ENCODE peak calls at places on chromosomes 4 and X, in five cellular contexts. One of them, this sample, is unnamed.

GRCh38 chrX:41275661-41276609 is 58.0 kb upstream of the DDX3X start:
- DNase-seq in Karpas-422: peak; percentile 57
- DNase-seq in heart right ventricle: peak; percentile 66
- DNase-seq in mesenchymal stem cell: peak; percentile 63
- DNase-seq in hepatocyte: peak; percentile 76
- DNase-seq in this sample: peak; percentile 55

GRCh38 chr4:7172508-7172907 is 19.8 kb upstream of the SORCS2 start:
- DNase-seq in hepatocyte: no peak
- DNase-seq in mesenchymal stem cell: no peak
- DNase-seq in heart right ventricle: no peak
- DNase-seq in Karpas-422: no peak
- DNase-seq in this sample: no peak

GRCh38 chrX:53281321-53281822 is at the start of gene IQSEC2:
- DNase-seq in mesenchymal stem cell: peak; percentile 82
- DNase-seq in hepatocyte: peak; percentile 80
- DNase-seq in Karpas-422: no peak
- DNase-seq in heart right ventricle: peak; percentile 86
- DNase-seq in this sample: peak; percentile 70

GRCh38 chr4:26048962-26049361 is 134.9 kb downstream of the SMIM20 start:
- DNase-seq in hepatocyte: no peak
- DNase-seq in heart right ventricle: no peak
- DNase-seq in Karpas-422: no peak
- DNase-seq in mesenchymal stem cell: no peak
- DNase-seq in this sample: no peak

GRCh38 chr4:24693636-24694035 is 101.7 kb upstream of the SOD3 start:
- DNase-seq in Karpas-422: no peak
- DNase-seq in mesenchymal stem cell: no peak
- DNase-seq in heart right ventricle: no peak
- DNase-seq in hepatocyte: no peak
- DNase-seq in this sample: no peak

GRCh38 chr4:71187399-71188196 is 151.2 kb upstream of the SLC4A4 start:
- DNase-seq in hepatocyte: peak; percentile 37
- DNase-seq in Karpas-422: no peak
- DNase-seq in heart right ventricle: peak; percentile 25
- DNase-seq in mesenchymal stem cell: peak; percentile 66
- DNase-seq in this sample: no peak

GRCh38 chr4:17336524-17336941 is 175.4 kb downstream of the QDPR start:
- DNase-seq in Karpas-422: no peak
- DNase-seq in heart right ventricle: no peak
- DNase-seq in mesenchymal stem cell: no peak
- DNase-seq in hepatocyte: no peak
- DNase-seq in this sample: no peak

GRCh38 chr4:93157984-93158383 is 670.6 kb upstream of the ATOH1 start:
- DNase-seq in mesenchymal stem cell: no peak
- DNase-seq in heart right ventricle: no peak
- DNase-seq in Karpas-422: no peak
- DNase-seq in hepatocyte: no peak
- DNase-seq in this sample: no peak

GRCh38 chr4:6938758-6939201 is 29.2 kb downstream of the TBC1D14 start:
- DNase-seq in heart right ventricle: peak; percentile 44
- DNase-seq in hepatocyte: no peak
- DNase-seq in mesenchymal stem cell: no peak
- DNase-seq in Karpas-422: no peak
- DNase-seq in this sample: no peak

GRCh38 chr4:151905197-151905596 is 144.4 kb upstream of the GATB start:
- DNase-seq in mesenchymal stem cell: no peak
- DNase-seq in heart right ventricle: no peak
- DNase-seq in hepatocyte: no peak
- DNase-seq in Karpas-422: peak; percentile 70
- DNase-seq in this sample: no peak

GRCh38 chrX:44873415-44874270 is 655 bp downstream of the KDM6A start:
- DNase-seq in hepatocyte: peak; percentile 58
- DNase-seq in Karpas-422: peak; percentile 80
- DNase-seq in heart right ventricle: peak; percentile 47
- DNase-seq in mesenchymal stem cell: peak; percentile 51
- DNase-seq in this sample: peak; percentile 50

GRCh38 chr4:78297075-78297815 is 240.1 kb downstream of the FRAS1 start:
- DNase-seq in Karpas-422: no peak
- DNase-seq in hepatocyte: no peak
- DNase-seq in mesenchymal stem cell: no peak
- DNase-seq in heart right ventricle: no peak
- DNase-seq in this sample: no peak

DNA sequence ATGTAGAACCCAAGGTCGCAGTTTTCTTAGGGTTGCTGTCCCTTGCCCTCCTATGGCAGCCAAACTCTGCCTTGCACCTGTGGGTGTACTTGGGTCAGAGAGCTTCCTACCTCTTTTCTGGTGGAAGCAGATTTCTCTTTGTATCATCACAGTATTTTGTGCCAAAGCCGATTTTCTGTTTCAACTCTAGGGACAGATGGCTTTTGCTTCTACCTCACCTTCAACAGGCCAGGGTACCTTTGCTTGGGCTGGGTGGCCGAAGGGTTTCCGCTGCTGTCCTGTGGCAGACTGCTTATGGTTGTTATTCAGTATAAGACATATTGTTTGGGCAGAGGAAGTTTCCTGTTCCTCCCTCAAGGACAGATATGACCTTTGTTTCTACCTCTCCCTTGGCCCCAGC is 22.4 kb downstream of the NEIL3 start:
- DNase-seq in heart right ventricle: no peak
- DNase-seq in Karpas-422: no peak
- DNase-seq in mesenchymal stem cell: no peak
- DNase-seq in hepatocyte: no peak
- DNase-seq in this sample: no peak
- H3K27me3 ChIP-seq in heart right ventricle: no peaks in the 10 kb centered on the region
- H3K27me3 ChIP-seq in Karpas-422: no peaks in the 10 kb centered on the region
- H3K27me3 ChIP-seq in mesenchymal stem cell: no peaks in the 10 kb centered on the region
- H3K27me3 ChIP-seq in hepatocyte: no peaks in the 10 kb centered on the region
- H3K27me3 ChIP-seq in this sample: no peaks in the 10 kb centered on the region

DNA sequence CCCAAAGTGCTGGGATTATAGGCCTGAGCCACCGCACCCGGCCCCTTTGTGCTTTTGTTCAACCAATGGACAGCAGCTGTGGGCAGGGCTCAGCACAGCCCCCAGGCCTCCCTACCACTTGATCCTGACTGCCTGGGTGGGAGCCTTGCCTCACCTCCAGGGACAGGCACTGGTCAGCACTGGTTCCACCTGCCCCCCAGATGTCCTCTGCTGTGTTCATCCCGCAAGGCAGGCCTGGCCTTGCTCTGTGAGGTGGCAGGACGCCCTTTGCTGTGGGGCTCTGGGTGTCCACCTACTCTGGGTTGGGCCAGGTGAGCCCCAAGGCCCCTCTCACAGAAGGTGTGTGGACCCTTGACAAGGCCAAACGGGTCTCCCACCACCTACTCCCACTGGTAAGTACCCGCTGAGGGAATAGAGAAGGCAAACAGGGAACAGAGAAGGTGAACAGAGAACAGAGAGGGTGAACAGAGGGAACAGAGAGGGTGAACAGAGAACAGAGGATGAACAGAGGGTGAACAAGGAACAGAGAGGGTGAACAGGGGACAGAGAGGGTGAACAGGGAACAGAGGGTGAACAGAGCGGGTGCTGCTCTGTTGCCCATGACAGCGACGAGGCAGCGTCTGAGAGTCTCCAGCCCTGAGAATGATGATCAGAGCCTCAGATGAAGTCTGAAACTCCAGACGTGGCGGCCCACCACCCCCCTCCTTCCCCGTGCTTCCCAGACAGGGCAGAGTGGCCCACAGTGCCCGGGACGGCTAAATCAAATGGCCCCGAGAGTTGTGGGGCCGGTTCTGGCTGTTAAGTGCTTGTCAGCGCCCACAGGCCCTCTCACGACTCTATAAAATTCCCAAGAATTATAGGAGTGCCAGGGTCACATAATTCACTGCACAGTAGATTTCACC is 55.0 kb upstream of the NKX1-1 start:
- DNase-seq in heart right ventricle: no peak
- DNase-seq in mesenchymal stem cell: no peak
- DNase-seq in hepatocyte: no peak
- DNase-seq in Karpas-422: no peak
- DNase-seq in this sample: no peak
- H3K27me3 ChIP-seq in heart right ventricle: peaks cover 69% of the 10 kb centered on the region
- H3K27me3 ChIP-seq in mesenchymal stem cell: peaks cover 28% of the 10 kb centered on the region
- H3K27me3 ChIP-seq in hepatocyte: peaks cover 25% of the 10 kb centered on the region
- H3K27me3 ChIP-seq in Karpas-422: no peaks in the 10 kb centered on the region
- H3K27me3 ChIP-seq in this sample: peaks cover 4% of the 10 kb centered on the region

GRCh38 chr4:3476936-3477749 is 14.0 kb downstream of the DOK7 start:
- DNase-seq in hepatocyte: no peak
- DNase-seq in mesenchymal stem cell: no peak
- DNase-seq in Karpas-422: no peak
- DNase-seq in heart right ventricle: no peak
- DNase-seq in this sample: no peak
- H3K27me3 ChIP-seq in hepatocyte: peaks cover 4% of the 10 kb centered on the region
- H3K27me3 ChIP-seq in mesenchymal stem cell: peaks cover 14% of the 10 kb centered on the region
- H3K27me3 ChIP-seq in Karpas-422: no peaks in the 10 kb centered on the region
- H3K27me3 ChIP-seq in heart right ventricle: no peaks in the 10 kb centered on the region
- H3K27me3 ChIP-seq in this sample: no peaks in the 10 kb centered on the region

GRCh38 chrX:358651-359143 is 28.0 kb downstream of the PPP2R3B start:
- DNase-seq in Karpas-422: no peak
- DNase-seq in mesenchymal stem cell: no peak
- DNase-seq in hepatocyte: no peak
- DNase-seq in heart right ventricle: no peak
- DNase-seq in this sample: no peak
- H3K27me3 ChIP-seq in Karpas-422: no peaks in the 10 kb centered on the region
- H3K27me3 ChIP-seq in mesenchymal stem cell: no peaks in the 10 kb centered on the region
- H3K27me3 ChIP-seq in hepatocyte: no peaks in the 10 kb centered on the region
- H3K27me3 ChIP-seq in heart right ventricle: no peaks in the 10 kb centered on the region
- H3K27me3 ChIP-seq in this sample: no peaks in the 10 kb centered on the region

GRCh38 chr4:1804638-1805492 is 11.8 kb downstream of the FGFR3 start:
- DNase-seq in hepatocyte: no peak
- DNase-seq in mesenchymal stem cell: no peak
- DNase-seq in heart right ventricle: no peak
- DNase-seq in Karpas-422: no peak
- DNase-seq in this sample: no peak
- H3K27me3 ChIP-seq in hepatocyte: no peaks in the 10 kb centered on the region
- H3K27me3 ChIP-seq in mesenchymal stem cell: no peaks in the 10 kb centered on the region
- H3K27me3 ChIP-seq in heart right ventricle: no peaks in the 10 kb centered on the region
- H3K27me3 ChIP-seq in Karpas-422: no peaks in the 10 kb centered on the region
- H3K27me3 ChIP-seq in this sample: no peaks in the 10 kb centered on the region